ENCODE peak calls at places on chromosome 16, in ten cellular contexts. One of them, this sample, is unnamed.
A peak's percentile ranks its signal among the peaks of the same experiment; 100 is the strongest.

GRCh38 chr16:83779881-83780280 is 27.9 kb upstream of the HSBP1 start:
- DNase-seq in endothelial cell: no peak
- DNase-seq in epithelial cell of esophagus: no peak
- DNase-seq in neural progenitor cell: no peak
- DNase-seq in GM06990: no peak
- DNase-seq in RWPE1: no peak
- DNase-seq in Caco-2: no peak
- DNase-seq in activated CD8-positive, alpha-beta T cell treated with anti-CD3 and anti-CD28 coated beads for 36 hours: no peak
- DNase-seq in ovary: no peak
- DNase-seq in cardiac muscle cell: peak; percentile 56
- DNase-seq in this sample: no peak

GRCh38 chr16:83744521-83744981 is 63.2 kb upstream of the HSBP1 start:
- DNase-seq in GM06990: no peak
- DNase-seq in activated CD8-positive, alpha-beta T cell treated with anti-CD3 and anti-CD28 coated beads for 36 hours: no peak
- DNase-seq in endothelial cell: no peak
- DNase-seq in Caco-2: no peak
- DNase-seq in cardiac muscle cell: no peak
- DNase-seq in neural progenitor cell: no peak
- DNase-seq in ovary: no peak
- DNase-seq in RWPE1: no peak
- DNase-seq in epithelial cell of esophagus: peak; percentile 13
- DNase-seq in this sample: peak; percentile 14

GRCh38 chr16:9236319-9236718 is 144.9 kb downstream of the HAPSTR1 start:
- DNase-seq in Caco-2: no peak
- DNase-seq in endothelial cell: no peak
- DNase-seq in cardiac muscle cell: no peak
- DNase-seq in neural progenitor cell: no peak
- DNase-seq in epithelial cell of esophagus: no peak
- DNase-seq in GM06990: no peak
- DNase-seq in activated CD8-positive, alpha-beta T cell treated with anti-CD3 and anti-CD28 coated beads for 36 hours: no peak
- DNase-seq in RWPE1: no peak
- DNase-seq in ovary: no peak
- DNase-seq in this sample: no peak

GRCh38 chr16:83887088-83887487 is 11.8 kb upstream of the MLYCD start:
- DNase-seq in endothelial cell: no peak
- DNase-seq in RWPE1: peak; percentile 29
- DNase-seq in GM06990: no peak
- DNase-seq in ovary: no peak
- DNase-seq in epithelial cell of esophagus: peak; percentile 21
- DNase-seq in cardiac muscle cell: peak; percentile 32
- DNase-seq in Caco-2: no peak
- DNase-seq in neural progenitor cell: peak; percentile 27
- DNase-seq in activated CD8-positive, alpha-beta T cell treated with anti-CD3 and anti-CD28 coated beads for 36 hours: no peak
- DNase-seq in this sample: peak; percentile 2

GRCh38 chr16:49697631-49698030 is 158.3 kb downstream of the ZNF423 start:
- DNase-seq in activated CD8-positive, alpha-beta T cell treated with anti-CD3 and anti-CD28 coated beads for 36 hours: no peak
- DNase-seq in GM06990: no peak
- DNase-seq in cardiac muscle cell: no peak
- DNase-seq in endothelial cell: no peak
- DNase-seq in epithelial cell of esophagus: no peak
- DNase-seq in Caco-2: no peak
- DNase-seq in ovary: no peak
- DNase-seq in RWPE1: no peak
- DNase-seq in neural progenitor cell: peak; percentile 46
- DNase-seq in this sample: no peak

GRCh38 chr16:87416826-87417471 is 24.8 kb downstream of the MAP1LC3B start:
- DNase-seq in RWPE1: no peak
- DNase-seq in cardiac muscle cell: peak; percentile 75
- DNase-seq in activated CD8-positive, alpha-beta T cell treated with anti-CD3 and anti-CD28 coated beads for 36 hours: peak; percentile 71
- DNase-seq in epithelial cell of esophagus: peak; percentile 53
- DNase-seq in neural progenitor cell: peak; percentile 19
- DNase-seq in GM06990: no peak
- DNase-seq in ovary: no peak
- DNase-seq in endothelial cell: no peak
- DNase-seq in Caco-2: no peak
- DNase-seq in this sample: no peak

GRCh38 chr16:79049040-79049439 is 551.5 kb downstream of the MAF start:
- DNase-seq in RWPE1: no peak
- DNase-seq in ovary: no peak
- DNase-seq in cardiac muscle cell: no peak
- DNase-seq in Caco-2: no peak
- DNase-seq in epithelial cell of esophagus: no peak
- DNase-seq in endothelial cell: no peak
- DNase-seq in neural progenitor cell: no peak
- DNase-seq in GM06990: no peak
- DNase-seq in activated CD8-positive, alpha-beta T cell treated with anti-CD3 and anti-CD28 coated beads for 36 hours: no peak
- DNase-seq in this sample: no peak

GRCh38 chr16:3188925-3189825 is 1.2 kb downstream of the OR1F1 start:
- DNase-seq in activated CD8-positive, alpha-beta T cell treated with anti-CD3 and anti-CD28 coated beads for 36 hours: peak; percentile 77
- DNase-seq in epithelial cell of esophagus: peak; percentile 71
- DNase-seq in cardiac muscle cell: peak; percentile 54
- DNase-seq in endothelial cell: peak; percentile 45
- DNase-seq in RWPE1: peak; percentile 60
- DNase-seq in GM06990: peak; percentile 89
- DNase-seq in neural progenitor cell: peak; percentile 75
- DNase-seq in Caco-2: no peak
- DNase-seq in ovary: no peak
- DNase-seq in this sample: peak; percentile 76

GRCh38 chr16:88299751-88300462 is 82.9 kb upstream of the ZNF469 start:
- DNase-seq in GM06990: no peak
- DNase-seq in activated CD8-positive, alpha-beta T cell treated with anti-CD3 and anti-CD28 coated beads for 36 hours: no peak
- DNase-seq in epithelial cell of esophagus: no peak
- DNase-seq in ovary: no peak
- DNase-seq in neural progenitor cell: no peak
- DNase-seq in RWPE1: no peak
- DNase-seq in cardiac muscle cell: no peak
- DNase-seq in Caco-2: no peak
- DNase-seq in endothelial cell: no peak
- DNase-seq in this sample: no peak

GRCh38 chr16:1820096-1820972 is 6.3 kb downstream of the HAGH start:
- DNase-seq in Caco-2: no peak
- DNase-seq in activated CD8-positive, alpha-beta T cell treated with anti-CD3 and anti-CD28 coated beads for 36 hours: no peak
- DNase-seq in neural progenitor cell: no peak
- DNase-seq in ovary: no peak
- DNase-seq in endothelial cell: no peak
- DNase-seq in cardiac muscle cell: no peak
- DNase-seq in GM06990: no peak
- DNase-seq in epithelial cell of esophagus: no peak
- DNase-seq in RWPE1: no peak
- DNase-seq in this sample: no peak

GRCh38 chr16:85385463-85386331 is 227.4 kb upstream of the GSE1 start:
- DNase-seq in epithelial cell of esophagus: no peak
- DNase-seq in cardiac muscle cell: no peak
- DNase-seq in activated CD8-positive, alpha-beta T cell treated with anti-CD3 and anti-CD28 coated beads for 36 hours: no peak
- DNase-seq in Caco-2: no peak
- DNase-seq in GM06990: no peak
- DNase-seq in ovary: peak; percentile 32
- DNase-seq in endothelial cell: no peak
- DNase-seq in neural progenitor cell: no peak
- DNase-seq in RWPE1: no peak
- DNase-seq in this sample: no peak
- TF ChIP-seq CTCF in epithelial cell of esophagus: no peak
- TF ChIP-seq CTCF in cardiac muscle cell: no peak
- TF ChIP-seq CTCF in activated CD8-positive, alpha-beta T cell treated with anti-CD3 and anti-CD28 coated beads for 36 hours: no peak
- TF ChIP-seq CTCF in Caco-2: no peak
- TF ChIP-seq CTCF in GM06990: no peak
- TF ChIP-seq CTCF in ovary: no peak
- TF ChIP-seq CTCF in endothelial cell: no peak
- TF ChIP-seq CTCF in neural progenitor cell: no peak
- TF ChIP-seq CTCF in RWPE1: no peak
- TF ChIP-seq CTCF in this sample: no peak

DNA sequence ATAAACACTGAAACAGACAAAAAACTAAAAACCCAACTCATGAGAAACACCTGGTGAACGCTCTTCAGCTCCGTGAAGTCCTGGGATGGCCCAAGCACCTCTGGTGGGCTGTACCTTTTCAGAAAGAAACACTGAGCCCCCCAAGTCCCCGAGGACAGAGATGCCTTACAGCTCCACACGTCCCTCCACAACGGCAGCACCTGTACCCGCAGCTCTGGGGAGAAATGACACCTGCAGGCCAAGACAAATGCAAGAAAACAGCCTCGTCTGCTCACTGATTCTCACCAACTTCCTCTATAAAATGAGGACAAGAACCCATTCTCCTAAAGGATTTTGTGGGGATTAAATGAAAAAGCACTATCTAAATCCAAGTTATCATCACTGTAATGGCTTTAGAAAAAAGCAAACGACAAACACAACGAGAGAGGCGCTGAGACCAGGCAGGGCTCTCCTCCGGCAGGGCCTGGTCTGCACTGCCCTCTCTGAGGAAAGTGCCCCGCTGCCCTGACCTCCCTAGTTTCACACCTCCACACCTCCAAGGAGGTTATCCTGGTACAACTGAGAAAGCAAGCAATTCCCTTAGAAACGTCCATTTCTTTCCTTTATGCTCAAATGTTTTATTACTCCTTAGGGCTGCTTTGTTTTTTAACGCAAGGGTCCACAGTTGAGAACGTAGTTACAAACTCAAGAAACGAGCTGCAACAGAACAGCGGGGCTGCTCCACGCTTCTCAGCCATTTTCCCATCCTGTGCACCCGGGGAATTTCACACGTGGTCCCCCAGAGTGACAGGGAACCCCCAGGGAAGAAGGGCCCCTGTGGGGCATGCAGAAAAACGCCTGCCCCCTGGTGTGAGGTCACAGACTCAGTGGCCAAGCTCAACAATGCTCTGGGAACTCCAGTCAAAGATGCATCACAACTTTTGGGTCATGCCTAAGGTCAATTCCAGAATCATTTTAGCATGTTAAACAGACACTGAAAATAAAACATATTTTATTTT is 115.0 kb downstream of the ZNF778 start:
- DNase-seq in neural progenitor cell: no peak
- DNase-seq in GM06990: no peak
- DNase-seq in cardiac muscle cell: no peak
- DNase-seq in ovary: no peak
- DNase-seq in Caco-2: no peak
- DNase-seq in activated CD8-positive, alpha-beta T cell treated with anti-CD3 and anti-CD28 coated beads for 36 hours: no peak
- DNase-seq in RWPE1: no peak
- DNase-seq in endothelial cell: no peak
- DNase-seq in epithelial cell of esophagus: no peak
- DNase-seq in this sample: no peak
- TF ChIP-seq CTCF in neural progenitor cell: no peak
- TF ChIP-seq CTCF in GM06990: peak; percentile 10
- TF ChIP-seq CTCF in cardiac muscle cell: no peak
- TF ChIP-seq CTCF in ovary: no peak
- TF ChIP-seq CTCF in Caco-2: no peak
- TF ChIP-seq CTCF in activated CD8-positive, alpha-beta T cell treated with anti-CD3 and anti-CD28 coated beads for 36 hours: no peak
- TF ChIP-seq CTCF in RWPE1: no peak
- TF ChIP-seq CTCF in endothelial cell: no peak
- TF ChIP-seq CTCF in epithelial cell of esophagus: no peak
- TF ChIP-seq CTCF in this sample: no peak

GRCh38 chr16:72008424-72009216 is at the start of gene DHODH:
- DNase-seq in RWPE1: peak; percentile 99
- DNase-seq in cardiac muscle cell: peak; percentile 99
- DNase-seq in ovary: peak; percentile 96
- DNase-seq in epithelial cell of esophagus: peak; percentile 99
- DNase-seq in neural progenitor cell: peak; percentile 99
- DNase-seq in endothelial cell: peak; percentile 97
- DNase-seq in GM06990: peak; percentile 99
- DNase-seq in Caco-2: peak; percentile 100
- DNase-seq in activated CD8-positive, alpha-beta T cell treated with anti-CD3 and anti-CD28 coated beads for 36 hours: peak; percentile 99
- DNase-seq in this sample: peak; percentile 97
- TF ChIP-seq CTCF in RWPE1: no peak
- TF ChIP-seq CTCF in cardiac muscle cell: peak; percentile 12
- TF ChIP-seq CTCF in ovary: no peak
- TF ChIP-seq CTCF in epithelial cell of esophagus: no peak
- TF ChIP-seq CTCF in neural progenitor cell: no peak
- TF ChIP-seq CTCF in endothelial cell: no peak
- TF ChIP-seq CTCF in GM06990: no peak
- TF ChIP-seq CTCF in Caco-2: peak; percentile 14
- TF ChIP-seq CTCF in activated CD8-positive, alpha-beta T cell treated with anti-CD3 and anti-CD28 coated beads for 36 hours: no peak
- TF ChIP-seq CTCF in this sample: peak; percentile 4

DNA sequence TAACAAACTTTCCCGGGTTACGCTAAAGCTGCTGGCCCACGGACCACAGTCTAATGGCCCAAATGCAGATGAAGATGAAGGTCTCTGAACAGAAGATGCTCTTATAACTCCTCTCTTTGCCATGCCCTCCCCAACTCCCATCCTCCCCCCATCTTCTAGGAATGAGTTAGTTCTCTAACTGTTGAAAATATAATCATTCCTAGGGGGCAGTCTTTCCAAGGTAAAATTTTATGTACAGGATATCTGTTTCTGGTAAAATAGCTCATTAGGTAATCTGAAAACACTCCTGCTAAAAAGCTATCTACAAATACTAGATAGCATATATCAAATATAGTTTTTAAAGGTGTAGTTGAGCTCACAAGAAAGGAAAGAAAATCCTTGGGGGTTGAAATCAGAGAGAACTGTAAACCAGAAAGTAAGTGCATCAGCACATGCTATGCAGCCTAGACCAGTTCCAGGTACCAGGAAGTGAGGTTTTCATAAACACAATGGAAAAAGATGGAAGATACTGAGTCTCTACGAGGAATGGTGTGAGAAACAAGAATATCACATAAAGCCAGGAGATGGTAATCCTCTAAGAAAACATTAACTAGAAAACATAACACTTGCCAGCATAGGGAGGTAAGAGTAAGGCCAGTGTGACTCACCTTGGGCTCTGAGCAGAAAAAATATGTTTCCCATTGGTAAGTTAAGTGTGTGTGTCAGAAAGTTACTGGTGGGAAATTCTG is 38.1 kb downstream of the CMC2 start:
- DNase-seq in neural progenitor cell: no peak
- DNase-seq in Caco-2: no peak
- DNase-seq in GM06990: no peak
- DNase-seq in endothelial cell: no peak
- DNase-seq in cardiac muscle cell: no peak
- DNase-seq in RWPE1: no peak
- DNase-seq in activated CD8-positive, alpha-beta T cell treated with anti-CD3 and anti-CD28 coated beads for 36 hours: no peak
- DNase-seq in ovary: no peak
- DNase-seq in epithelial cell of esophagus: peak; percentile 67
- DNase-seq in this sample: peak; percentile 49
- TF ChIP-seq CTCF in neural progenitor cell: no peak
- TF ChIP-seq CTCF in Caco-2: no peak
- TF ChIP-seq CTCF in GM06990: no peak
- TF ChIP-seq CTCF in endothelial cell: no peak
- TF ChIP-seq CTCF in cardiac muscle cell: no peak
- TF ChIP-seq CTCF in RWPE1: no peak
- TF ChIP-seq CTCF in activated CD8-positive, alpha-beta T cell treated with anti-CD3 and anti-CD28 coated beads for 36 hours: no peak
- TF ChIP-seq CTCF in ovary: no peak
- TF ChIP-seq CTCF in epithelial cell of esophagus: no peak
- TF ChIP-seq CTCF in this sample: no peak